ENCODE peak calls at places on chromosomes 2 and 18, in five cellular contexts. Z, X, U, J and F are unnamed samples.

GRCh38 chr2:186889291-186889886 is 40.4 kb upstream of the ZSWIM2 start:
- DNase-seq in Z (no peak), X (no peak), U (no peak), J (no peak), F (no peak)

GRCh38 chr18:12904012-12904516 is 20.0 kb upstream of the PTPN2 start:
- DNase-seq in Z (no peak), X (peak; percentile 73), U (no peak), J (peak; percentile 18), F (no peak)

GRCh38 chr2:111946294-111947114 is 48.1 kb downstream of the MERTK start:
- DNase-seq in Z (peak; percentile 97), X (no peak), U (no peak), J (no peak), F (no peak)

GRCh38 chr2:202378661-202379338 is 2.7 kb downstream of the BMPR2 start:
- DNase-seq in Z (no peak), X (no peak), U (no peak), J (no peak), F (no peak)

GRCh38 chr18:76953186-76953982 is 131.0 kb downstream of the ZNF236 start:
- DNase-seq in Z (peak; percentile 22), X (peak; percentile 38), U (no peak), J (no peak), F (no peak)

GRCh38 chr18:13437801-13438506 is 219.4 kb downstream of the LDLRAD4 start:
- DNase-seq in Z (no peak), X (peak; percentile 72), U (no peak), J (peak; percentile 67), F (peak; percentile 51)

GRCh38 chr18:48260237-48260636 is 148.9 kb downstream of the ZBTB7C start:
- DNase-seq in Z (no peak), X (no peak), U (no peak), J (no peak), F (no peak)

GRCh38 chr2:172282944-172283343 is 144.4 kb upstream of the ITGA6 start:
- DNase-seq in Z (peak; percentile 93), X (no peak), U (no peak), J (no peak), F (no peak)

GRCh38 chr18:3998698-3999333 is 456.3 kb downstream of the DLGAP1 start:
- DNase-seq in Z (peak; percentile 44), X (no peak), U (no peak), J (no peak), F (no peak)

GRCh38 chr2:55419236-55419513 is 481 bp downstream of the CCDC88A start:
- DNase-seq in Z (peak; percentile 23), X (no peak), U (no peak), J (peak; percentile 35), F (peak; percentile 20)